ENCODE peak calls at places on chromosomes 2 and 18, in five cellular contexts. N, V, Q, L and C are unnamed samples.

GRCh38 chr2:188023035-188023434 is 268.6 kb upstream of the GULP1 start:
- DNase-seq in V (no peak), N (peak), L (no peak), Q (no peak), C (no peak)

GRCh38 chr2:44928660-44929471 is 12.6 kb upstream of the SIX3 start:
- DNase-seq in Q (no peak), N (peak), V (no peak), L (no peak), C (no peak)

GRCh38 chr2:115163572-115163971 is 721.1 kb downstream of the DPP10 start:
- DNase-seq in N (peak), V (no peak), L (no peak), Q (no peak), C (no peak)

GRCh38 chr2:112476434-112476833 is 5.5 kb upstream of the TTL start:
- DNase-seq in Q (no peak), N (no peak), V (no peak), L (no peak), C (no peak)

GRCh38 chr2:59025157-59025757 is 784.1 kb upstream of the FANCL start:
- DNase-seq in L (peak), N (peak), V (peak), Q (no peak), C (peak)

GRCh38 chr2:73293534-73294171 is at the start of gene EGR4:
- DNase-seq in N (peak), Q (peak), V (peak), L (peak), C (peak)

GRCh38 chr18:10401489-10401888 is 52.9 kb upstream of the APCDD1 start:
- DNase-seq in V (no peak), Q (no peak), L (no peak), N (no peak), C (no peak)

GRCh38 chr2:174683392-174683759 is 80.9 kb downstream of the CHRNA1 start:
- DNase-seq in N (peak), L (no peak), Q (no peak), V (no peak), C (no peak)

GRCh38 chr18:76956648-76957047 is 134.3 kb downstream of the ZNF236 start:
- DNase-seq in N (no peak), L (no peak), Q (no peak), V (no peak), C (no peak)
- H3K4me3 ChIP-seq in N (no peak), L (no peak), Q (no peak), V (no peak), C (no peak)

DNA sequence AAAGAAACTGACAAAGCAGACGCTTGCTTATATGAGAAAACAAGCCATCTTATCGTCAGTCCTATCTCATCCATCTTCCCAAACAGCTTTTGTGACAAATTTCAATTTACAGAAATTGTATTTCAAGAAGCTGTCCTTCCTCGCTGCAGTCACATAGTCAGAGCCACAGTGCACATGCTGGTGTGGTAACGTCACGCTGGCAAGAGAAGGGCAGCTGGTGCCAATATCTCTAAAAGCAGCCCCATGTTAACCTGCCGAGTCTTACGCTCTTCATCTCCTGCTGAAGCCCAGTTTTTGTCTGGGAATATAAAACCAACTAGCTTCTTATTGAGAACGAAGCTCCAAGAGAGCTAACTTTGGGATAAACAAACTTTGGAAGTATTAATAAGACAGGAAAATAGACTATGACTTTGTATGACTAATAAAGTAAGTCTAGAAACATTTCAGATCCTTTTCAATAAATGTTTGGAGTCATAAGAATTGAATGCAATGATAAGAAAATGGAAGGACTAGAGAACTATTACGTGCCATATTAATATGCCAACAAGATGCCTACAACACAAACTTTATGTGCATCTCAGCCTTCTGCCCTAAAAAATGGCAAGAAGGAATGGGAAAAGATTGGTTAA is 75.0 kb upstream of the TFCP2L1 start:
- DNase-seq in L (no peak), Q (no peak), N (no peak), V (no peak), C (no peak)
- TF ChIP-seq GABPA in L (no peak), Q (no peak), N (no peak), V (no peak), C (no peak)

GRCh38 chr18:47677952-47678351 is 252.5 kb downstream of the SMAD2 start:
- DNase-seq in V (no peak), L (no peak), Q (peak), N (no peak), C (no peak)
- TF ChIP-seq REST in V (no peak), L (no peak), Q (no peak), N (no peak), C (no peak)

DNA sequence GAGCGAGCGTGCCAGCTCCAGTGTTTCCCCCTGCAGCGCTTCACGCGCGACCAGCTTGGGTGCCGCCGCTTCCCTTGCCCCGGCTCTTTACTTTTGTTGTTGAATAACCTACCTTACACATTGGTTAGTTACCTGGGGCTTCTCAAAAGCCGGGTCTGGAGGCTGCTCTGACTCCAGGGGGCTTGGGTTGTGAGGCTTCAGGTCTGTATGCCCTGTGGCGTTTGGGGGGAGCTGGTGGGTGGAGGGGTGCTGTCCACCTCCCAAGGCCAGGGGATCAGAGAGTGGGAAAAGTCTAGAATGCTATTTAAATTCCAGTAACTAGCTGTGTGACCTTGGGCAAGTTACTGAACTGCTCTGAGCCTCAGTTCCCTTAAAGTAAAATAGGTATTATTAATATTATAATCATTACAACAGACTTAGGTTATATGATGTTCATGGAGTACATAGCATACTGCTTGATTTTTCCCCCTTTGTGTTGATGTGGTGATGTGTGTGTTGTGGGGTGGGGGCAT is 770 bp downstream of the LYPD6B start:
- DNase-seq in N (no peak), V (no peak), Q (no peak), L (no peak), C (no peak)
- H3K4me3 ChIP-seq in N (peak), V (peak), Q (peak), L (no peak), C (no peak)

DNA sequence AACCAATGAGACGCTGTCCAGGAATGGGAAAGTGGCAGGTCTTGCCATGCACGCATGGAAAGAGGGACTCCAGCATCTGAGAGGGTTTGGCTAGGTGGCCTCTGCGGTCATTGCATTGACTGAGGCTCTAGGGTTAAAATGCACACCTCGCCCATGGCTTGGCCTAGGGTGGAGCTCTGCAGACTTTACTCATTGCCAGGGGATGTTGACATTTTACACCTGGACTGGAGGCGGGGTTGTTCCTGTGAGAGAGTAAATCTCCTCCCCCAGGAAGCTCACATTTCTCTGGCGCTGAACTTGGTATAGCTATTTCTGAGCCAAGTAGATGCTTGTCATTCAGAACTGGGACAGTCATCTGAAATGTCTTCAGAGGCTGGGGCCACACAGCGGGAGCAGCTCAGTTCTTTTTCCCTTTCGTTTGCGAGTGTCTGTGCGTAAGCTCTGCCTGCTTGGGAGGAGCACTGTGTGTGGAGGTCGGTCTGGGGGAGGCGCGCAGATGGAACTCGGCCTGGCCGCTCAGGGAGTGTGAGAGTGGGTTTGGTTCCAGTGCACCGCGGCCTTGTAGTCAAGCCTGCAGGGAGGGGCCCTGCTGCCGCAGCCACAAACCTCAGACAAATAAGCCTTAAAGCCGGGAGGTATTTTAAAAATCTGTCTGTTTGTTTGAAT is 76.4 kb downstream of the LPIN1 start:
- DNase-seq in V (peak), L (no peak), Q (no peak), N (no peak), C (no peak)
- TF ChIP-seq GABPA in V (no peak), L (no peak), Q (no peak), N (no peak), C (no peak)

GRCh38 chr18:56913970-56914369 is 232.9 kb upstream of the BOD1L2 start:
- DNase-seq in Q (no peak), V (no peak), L (no peak), N (no peak), C (no peak)

GRCh38 chr18:56910237-56910636 is 236.7 kb upstream of the BOD1L2 start:
- DNase-seq in V (no peak), L (no peak), Q (no peak), N (no peak), C (no peak)

GRCh38 chr18:56910967-56911366 is 235.9 kb upstream of the BOD1L2 start:
- DNase-seq in N (no peak), V (no peak), L (peak), Q (no peak), C (no peak)
- TF ChIP-seq REST in N (no peak), V (no peak), L (no peak), Q (no peak), C (no peak)

DNA sequence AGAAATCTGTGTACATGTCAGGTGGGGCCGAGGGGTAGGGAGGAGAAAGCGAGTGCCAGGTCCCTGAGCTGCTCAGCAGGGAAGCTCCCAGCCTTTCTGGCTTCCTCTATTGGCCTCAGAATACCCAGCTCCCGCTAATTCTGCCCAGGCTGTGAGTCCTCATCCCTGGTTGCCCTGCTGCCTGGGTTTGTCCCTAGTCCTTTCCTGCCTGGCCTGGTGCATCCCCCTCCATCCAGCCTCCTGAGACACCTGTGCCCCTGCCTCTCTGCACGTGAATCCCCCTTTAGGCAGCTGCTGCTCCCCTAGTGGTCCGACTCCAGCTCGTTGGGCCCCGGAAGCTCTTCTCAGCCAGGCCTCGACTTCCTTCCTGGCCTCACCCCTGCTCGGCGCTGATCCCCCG is 54.6 kb downstream of the INHBB start:
- DNase-seq in V (no peak), N (no peak), Q (no peak), L (no peak), C (no peak)
- H3K4me3 ChIP-seq in V (no peak), N (no peak), Q (no peak), L (no peak), C (no peak)

DNA sequence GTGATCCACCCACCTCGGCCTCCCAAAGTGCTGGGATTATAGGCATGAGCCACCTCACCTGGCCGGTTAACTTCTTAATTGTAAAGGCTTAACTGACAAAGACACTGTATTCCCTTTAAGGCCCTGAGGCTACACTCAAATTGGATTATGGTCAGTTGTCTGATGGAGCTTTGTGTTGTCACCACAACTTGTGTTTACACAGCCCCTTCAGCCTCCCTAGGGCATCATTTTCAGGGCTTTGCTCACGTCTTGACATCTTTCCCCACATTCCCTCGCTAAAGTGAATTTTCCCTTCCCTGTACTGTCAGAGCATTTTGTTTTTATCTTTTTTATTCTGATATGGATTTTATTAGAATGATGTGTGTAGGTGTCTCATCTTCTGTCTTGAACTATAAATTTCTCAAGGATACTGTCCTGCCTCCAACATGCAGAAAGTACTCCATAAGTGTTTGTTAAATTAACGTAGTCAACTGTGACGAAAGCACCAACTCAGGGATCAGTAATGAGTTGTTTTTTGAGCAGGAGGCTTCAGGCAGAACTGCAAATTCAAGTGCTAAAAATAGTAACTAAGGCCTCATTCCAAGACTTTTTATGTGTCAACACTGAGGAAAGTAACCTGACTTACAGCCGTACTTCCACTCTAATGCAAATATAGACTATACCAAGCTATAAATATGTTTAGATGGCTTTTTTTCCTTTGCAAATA is 77.1 kb upstream of the NARS1 start:
- DNase-seq in N (no peak), V (no peak), Q (no peak), L (no peak), C (no peak)
- TF ChIP-seq GABPA in N (no peak), V (no peak), Q (no peak), L (no peak), C (no peak)

GRCh38 chr2:96090181-96090500 is 26.2 kb downstream of the ADRA2B start:
- DNase-seq in V (no peak), L (no peak), Q (no peak), N (no peak), C (no peak)

GRCh38 chr2:96091711-96092579 is 24.4 kb downstream of the ADRA2B start:
- DNase-seq in V (no peak), N (no peak), L (no peak), Q (no peak), C (no peak)

GRCh38 chr2:96090527-96090926 is 25.8 kb downstream of the ADRA2B start:
- DNase-seq in Q (no peak), N (no peak), L (no peak), V (no peak), C (no peak)

GRCh38 chr2:96092580-96092877 is 23.8 kb downstream of the ADRA2B start:
- DNase-seq in Q (no peak), N (no peak), L (no peak), V (no peak), C (no peak)

GRCh38 chr2:96091141-96091710 is 25.1 kb downstream of the ADRA2B start:
- DNase-seq in V (no peak), L (no peak), N (no peak), Q (no peak), C (no peak)
- TF ChIP-seq REST in V (no peak), L (no peak), N (no peak), Q (no peak), C (no peak)

GRCh38 chr18:49890041-49890440 is 76.7 kb upstream of the ACAA2 start:
- DNase-seq in V (no peak), L (no peak), Q (no peak), N (no peak), C (no peak)
- H3K4me3 ChIP-seq in V (no peak), L (no peak), Q (no peak), N (no peak), C (no peak)